ENCODE peak calls at places on chromosomes 1 and 21, in nine cellular contexts. J, E, X, G, D, M, B, Z and U are unnamed samples.

GRCh38 chr1:84969489-84970250 is 27.2 kb downstream of the MCOLN2 start:
- DNase-seq in J (no peak), E (no peak), X (no peak), G (no peak), D (no peak), M (no peak), B (no peak), Z (peak), U (no peak)

GRCh38 chr21:35476616-35477395 is 427.7 kb upstream of the RUNX1 start:
- DNase-seq in J (peak), E (no peak), X (no peak), G (peak), D (no peak), M (no peak), B (no peak), Z (no peak), U (peak)

GRCh38 chr1:32291708-32292508 is at the start of gene HDAC1:
- DNase-seq in J (peak), E (peak), X (peak), G (peak), D (peak), M (peak), B (peak), Z (peak), U (peak)

GRCh38 chr1:22338071-22338765 is 113.4 kb upstream of the ZBTB40 start:
- DNase-seq in J (no peak), E (no peak), X (no peak), G (no peak), D (no peak), M (no peak), B (no peak), Z (no peak), U (no peak)

GRCh38 chr1:23118957-23119792 is 49.5 kb downstream of the LUZP1 start:
- DNase-seq in J (peak), E (no peak), X (no peak), G (peak), D (no peak), M (no peak), B (no peak), Z (peak), U (no peak)

GRCh38 chr1:246683521-246683920 is 40.7 kb upstream of the SCCPDH start:
- DNase-seq in J (no peak), E (no peak), X (no peak), G (no peak), D (no peak), M (no peak), B (no peak), Z (no peak), U (no peak)

GRCh38 chr1:214379254-214379970 is 98.5 kb downstream of the SMYD2 start:
- DNase-seq in J (no peak), E (no peak), X (no peak), G (no peak), D (no peak), M (no peak), B (no peak), Z (no peak), U (no peak)

GRCh38 chr1:219751870-219752269 is 139.0 kb upstream of the ZC3H11B start:
- DNase-seq in J (no peak), E (no peak), X (no peak), G (no peak), D (no peak), M (no peak), B (no peak), Z (no peak), U (no peak)

GRCh38 chr1:241475688-241476087 is 43.9 kb downstream of the FH start:
- DNase-seq in J (peak), E (no peak), X (no peak), G (no peak), D (peak), M (no peak), B (no peak), Z (no peak), U (no peak)

GRCh38 chr1:185238447-185238846 is 78.6 kb downstream of the IVNS1ABP start:
- DNase-seq in J (peak), E (no peak), X (no peak), G (peak), D (no peak), M (no peak), B (no peak), Z (no peak), U (no peak)

GRCh38 chr21:31875424-31876097 is 2.7 kb downstream of the HUNK start:
- DNase-seq in J (peak), E (no peak), X (no peak), G (no peak), D (no peak), M (peak), B (no peak), Z (no peak), U (no peak)

GRCh38 chr21:36134820-36135390 is at the start of gene CBR3:
- DNase-seq in J (peak), E (peak), X (peak), G (peak), D (no peak), M (no peak), B (peak), Z (peak), U (no peak)

GRCh38 chr1:19393051-19393450 is 80.9 kb downstream of the SLC66A1 start:
- DNase-seq in J (no peak), E (no peak), X (no peak), G (no peak), D (no peak), M (no peak), B (no peak), Z (no peak), U (no peak)

GRCh38 chr1:19390166-19390850 is 78.2 kb downstream of the SLC66A1 start:
- DNase-seq in J (no peak), E (no peak), X (no peak), G (no peak), D (no peak), M (no peak), B (no peak), Z (no peak), U (no peak)

GRCh38 chr1:19392221-19392620 is 80.1 kb downstream of the SLC66A1 start:
- DNase-seq in J (no peak), E (no peak), X (no peak), G (no peak), D (no peak), M (no peak), B (no peak), Z (no peak), U (no peak)

GRCh38 chr1:19391596-19391981 is 79.5 kb downstream of the SLC66A1 start:
- DNase-seq in J (no peak), E (no peak), X (no peak), G (no peak), D (no peak), M (no peak), B (no peak), Z (no peak), U (no peak)

DNA sequence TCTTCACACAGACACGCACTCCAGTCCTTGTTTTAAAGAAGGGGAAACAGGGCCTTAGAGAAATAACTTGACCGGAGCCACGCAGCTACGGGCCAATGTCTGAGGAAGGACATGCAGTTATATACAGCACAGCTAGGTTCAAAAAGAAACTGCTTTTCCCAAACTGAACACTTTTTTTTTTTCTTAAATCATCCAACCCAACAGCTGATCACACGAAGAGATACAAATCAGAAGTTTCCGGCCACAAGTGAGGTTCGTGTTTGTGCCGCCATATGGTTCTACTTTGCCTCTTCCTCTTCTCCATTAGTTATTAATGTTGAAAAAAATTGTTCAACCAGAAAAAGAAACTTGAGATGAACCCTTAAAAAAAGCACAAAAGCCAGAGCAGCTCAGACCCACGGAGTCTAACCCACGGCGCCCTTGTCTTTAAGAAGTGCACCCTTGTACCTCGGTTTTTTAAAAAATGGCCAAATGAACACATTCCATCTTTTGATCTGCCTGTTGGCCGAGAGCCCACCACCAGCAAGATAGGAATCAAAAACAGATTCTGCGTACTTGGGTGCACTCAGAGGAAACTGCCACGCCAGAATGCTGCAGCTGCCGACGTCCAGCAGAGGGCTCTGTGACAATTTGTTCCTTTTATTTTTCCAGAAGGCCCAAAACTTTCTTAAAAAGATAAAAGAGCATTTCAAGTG is 78.9 kb downstream of the SLC66A1 start:
- DNase-seq in J (peak), E (peak), X (no peak), G (peak), D (peak), M (peak), B (peak), Z (peak), U (peak)
- H3K4me3 ChIP-seq in J (no peak), E (no peak), X (peak), G (peak), D (no peak), M (peak), B (peak), Z (no peak), U (peak)

GRCh38 chr1:41038110-41038509 is 16.6 kb upstream of the SLFNL1 start:
- DNase-seq in J (no peak), E (no peak), X (no peak), G (peak), D (no peak), M (no peak), B (no peak), Z (peak), U (no peak)
- TF ChIP-seq CTCF in J (no peak), E (no peak), X (peak), G (no peak), D (peak), M (no peak), B (no peak), Z (peak), U (no peak)

GRCh38 chr1:40802078-40803075 is 18.8 kb downstream of the KCNQ4 start:
- DNase-seq in J (peak), E (peak), X (peak), G (peak), D (peak), M (no peak), B (peak), Z (peak), U (peak)
- H3K4me3 ChIP-seq in J (peak), E (no peak), X (peak), G (peak), D (peak), M (peak), B (peak), Z (peak), U (peak)

DNA sequence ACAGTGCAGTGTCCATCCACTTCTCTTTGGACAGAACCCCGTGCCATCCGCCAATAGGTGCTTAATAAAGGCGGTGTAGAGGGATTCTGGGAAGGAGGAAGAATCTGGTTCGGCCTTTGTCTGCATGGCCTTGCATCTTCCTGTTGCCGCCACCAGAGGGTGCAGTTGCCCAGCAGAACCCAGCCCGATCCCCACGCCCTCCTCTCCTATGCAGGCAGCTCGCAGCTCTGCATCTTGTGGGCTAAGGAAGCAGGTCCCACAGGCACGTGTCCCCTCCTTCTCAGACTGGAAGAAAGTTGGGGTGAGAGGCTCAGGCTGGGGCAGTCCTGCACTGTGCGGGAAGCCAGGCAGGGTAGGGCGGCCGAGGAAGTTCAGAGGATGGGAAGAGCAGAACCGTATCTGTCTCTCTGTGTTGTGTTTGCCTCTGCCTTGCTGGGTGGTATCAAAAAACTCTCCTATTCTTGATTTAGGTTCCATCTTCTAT is 20.8 kb downstream of the NAV1 start:
- DNase-seq in J (peak), E (peak), X (peak), G (peak), D (peak), M (no peak), B (peak), Z (peak), U (peak)
- TF ChIP-seq CTCF in J (peak), E (peak), X (peak), G (peak), D (peak), M (peak), B (peak), Z (peak), U (peak)

DNA sequence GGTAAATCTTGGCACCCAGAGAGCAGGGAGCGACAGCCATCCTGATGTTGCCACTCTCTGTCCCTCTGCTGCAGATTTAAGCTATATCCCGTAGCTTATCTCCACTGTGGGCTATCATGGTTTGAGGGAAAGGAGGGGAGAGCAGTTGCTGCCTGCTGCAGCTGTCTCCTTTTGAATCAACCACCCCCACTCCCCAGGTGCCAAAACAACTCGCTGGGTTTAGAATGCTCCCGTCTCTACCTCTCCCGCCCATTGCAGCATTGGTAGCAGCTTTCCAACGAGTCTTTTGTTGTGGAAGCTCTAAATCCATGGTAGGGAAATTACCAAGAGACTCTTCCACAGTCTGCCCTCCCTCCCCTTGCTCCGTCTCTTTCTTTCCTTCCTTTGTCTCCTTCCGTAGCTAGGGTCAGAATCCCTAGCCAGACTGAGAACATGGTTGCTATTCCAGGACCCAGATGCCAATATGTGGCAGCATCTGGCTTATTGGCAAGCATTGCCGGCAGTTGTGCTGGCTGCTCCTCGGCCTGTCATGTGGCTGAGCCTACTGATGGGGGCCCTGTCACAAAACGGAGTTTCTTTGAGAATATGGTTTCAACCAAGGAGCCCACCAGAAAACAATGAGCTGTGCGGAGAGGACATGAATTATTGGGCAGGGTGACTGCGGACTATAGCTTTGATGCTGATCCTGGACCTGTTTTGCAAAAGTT is 230.7 kb downstream of the RPS6KC1 start:
- DNase-seq in J (no peak), E (no peak), X (no peak), G (no peak), D (no peak), M (no peak), B (no peak), Z (no peak), U (no peak)
- H3K4me3 ChIP-seq in J (no peak), E (no peak), X (no peak), G (no peak), D (no peak), M (no peak), B (no peak), Z (no peak), U (no peak)

GRCh38 chr1:190491404-190491803 is 13.7 kb upstream of the BRINP3 start:
- DNase-seq in J (no peak), E (no peak), X (no peak), G (no peak), D (no peak), M (no peak), B (no peak), Z (no peak), U (no peak)
- TF ChIP-seq CTCF in J (no peak), E (no peak), X (no peak), G (no peak), D (no peak), M (no peak), B (no peak), Z (no peak), U (no peak)

GRCh38 chr1:226675720-226676357 is 63.2 kb downstream of the ITPKB start:
- DNase-seq in J (no peak), E (no peak), X (no peak), G (no peak), D (no peak), M (no peak), B (no peak), Z (no peak), U (no peak)

GRCh38 chr1:226677121-226678020 is 61.7 kb downstream of the ITPKB start:
- DNase-seq in J (peak), E (peak), X (peak), G (peak), D (peak), M (peak), B (peak), Z (peak), U (no peak)

GRCh38 chr1:226676381-226676780 is 62.7 kb downstream of the ITPKB start:
- DNase-seq in J (no peak), E (no peak), X (no peak), G (no peak), D (no peak), M (no peak), B (no peak), Z (no peak), U (no peak)

GRCh38 chr1:226672217-226672838 is 66.8 kb downstream of the ITPKB start:
- DNase-seq in J (no peak), E (no peak), X (no peak), G (no peak), D (no peak), M (no peak), B (no peak), Z (no peak), U (no peak)

DNA sequence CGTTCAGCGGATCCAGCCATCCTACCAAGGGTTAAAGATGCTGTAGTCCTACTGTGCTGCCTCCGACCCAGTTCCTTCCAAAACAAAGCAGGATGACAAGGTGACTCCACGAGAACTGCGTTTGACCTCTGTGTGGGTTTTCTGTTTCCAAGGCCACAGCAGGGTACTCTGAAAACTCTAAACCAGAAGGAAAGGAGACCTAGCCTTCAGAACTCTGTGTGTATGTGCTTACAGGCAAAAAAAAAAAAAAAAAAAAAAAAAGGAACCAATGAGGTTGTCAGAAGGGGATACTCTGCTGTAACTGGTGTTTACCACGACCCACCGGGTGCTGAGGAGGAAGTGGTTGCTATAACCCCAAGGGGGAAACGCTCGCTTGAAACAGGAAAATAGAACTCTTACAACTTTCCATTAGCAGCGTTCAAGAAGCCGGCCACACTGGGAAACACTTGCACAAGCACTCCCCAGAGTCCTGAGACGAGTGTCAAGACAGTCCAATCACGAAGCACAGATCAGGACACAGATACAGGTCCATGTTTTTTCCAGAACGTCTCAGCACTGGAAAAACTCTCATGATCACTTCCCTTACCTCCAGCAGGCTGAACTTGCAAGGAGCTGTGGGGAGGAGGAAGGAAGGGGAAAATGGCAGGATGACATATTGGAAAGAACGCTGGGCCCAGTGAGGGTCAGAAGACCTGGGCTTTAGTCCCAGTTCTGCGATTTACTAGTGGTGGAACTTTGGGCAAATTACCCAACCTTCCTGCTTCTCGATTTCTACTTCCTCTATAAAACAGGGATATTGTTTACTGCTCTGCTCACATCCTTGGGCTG is 64.0 kb downstream of the ITPKB start:
- DNase-seq in J (no peak), E (peak), X (peak), G (peak), D (no peak), M (no peak), B (peak), Z (no peak), U (no peak)
- H3K4me3 ChIP-seq in J (no peak), E (no peak), X (no peak), G (no peak), D (no peak), M (no peak), B (peak), Z (no peak), U (no peak)

GRCh38 chr1:65948609-65949229 is 156.0 kb downstream of the PDE4B start:
- DNase-seq in J (peak), E (no peak), X (no peak), G (peak), D (no peak), M (no peak), B (no peak), Z (peak), U (no peak)
- TF ChIP-seq CTCF in J (peak), E (no peak), X (no peak), G (peak), D (no peak), M (peak), B (no peak), Z (peak), U (no peak)

GRCh38 chr1:160282807-160283206 is 2.1 kb downstream of the PEX19 start:
- DNase-seq in J (no peak), E (no peak), X (no peak), G (no peak), D (no peak), M (no peak), B (no peak), Z (no peak), U (no peak)

GRCh38 chr1:160284220-160284781 is 632 bp downstream of the PEX19 start:
- DNase-seq in J (peak), E (peak), X (no peak), G (peak), D (peak), M (no peak), B (no peak), Z (peak), U (no peak)

GRCh38 chr1:160284782-160285344 is at the start of gene PEX19:
- DNase-seq in J (peak), E (peak), X (peak), G (peak), D (peak), M (no peak), B (peak), Z (peak), U (peak)

DNA sequence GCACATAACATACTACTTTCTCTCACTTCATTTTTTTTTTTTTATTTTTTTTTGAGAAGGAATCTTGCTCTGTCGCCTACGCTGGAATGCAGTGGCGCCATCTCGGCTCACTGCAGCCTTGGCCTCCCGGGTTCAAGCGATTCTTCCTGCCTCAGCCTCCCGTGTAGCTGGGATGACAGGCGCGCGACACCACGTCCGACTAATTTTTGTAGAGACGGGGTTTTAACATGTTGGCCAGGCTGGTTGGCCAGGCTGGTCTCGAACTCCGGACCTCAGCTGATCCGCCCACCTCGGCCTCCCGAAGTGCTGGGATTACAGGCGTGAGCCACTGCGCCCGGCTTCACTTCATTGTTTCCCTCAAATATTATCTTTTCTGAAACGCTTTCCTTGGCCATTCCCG is 573 bp upstream of the PEX19 start:
- DNase-seq in J (no peak), E (no peak), X (no peak), G (no peak), D (no peak), M (no peak), B (no peak), Z (no peak), U (no peak)
- H3K4me3 ChIP-seq in J (no peak), E (no peak), X (peak), G (peak), D (no peak), M (no peak), B (peak), Z (peak), U (peak)

DNA sequence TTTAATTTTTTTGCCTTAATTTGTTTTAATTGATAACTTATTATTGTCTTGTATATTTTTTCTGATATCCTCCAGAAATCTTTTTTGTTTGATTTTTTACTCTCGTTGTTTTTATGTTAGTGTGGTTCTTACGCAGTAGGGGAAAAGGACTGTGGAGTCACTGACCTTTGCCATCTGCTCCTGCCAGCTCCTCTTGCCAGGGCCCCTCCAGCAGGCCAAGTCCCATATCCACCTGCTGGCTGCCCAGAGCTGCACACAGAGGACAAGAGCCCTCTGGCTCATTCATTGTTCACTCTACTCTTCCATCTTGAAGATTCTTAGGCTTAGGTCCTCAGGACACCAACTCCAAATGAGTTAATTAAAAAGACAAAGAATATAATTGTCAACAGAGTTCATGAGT is 316.4 kb upstream of the DUSP10 start:
- DNase-seq in J (no peak), E (no peak), X (no peak), G (no peak), D (no peak), M (no peak), B (no peak), Z (no peak), U (no peak)
- TF ChIP-seq CTCF in J (no peak), E (no peak), X (no peak), G (no peak), D (no peak), M (no peak), B (no peak), Z (no peak), U (no peak)